ENCODE peak calls at places on chromosomes 12 and 14, in eight cellular contexts. One of them, this sample, is unnamed.

GRCh38 chr12:27622436-27623185 is 73.6 kb upstream of the REP15 start:
- DNase-seq in mesothelial cell of epicardium: no peak
- DNase-seq in progenitor cell of endocrine pancreas: no peak
- DNase-seq in uterus: no peak
- DNase-seq in right atrium auricular region: no peak
- DNase-seq in psoas muscle: no peak
- DNase-seq in Peyer's patch: no peak
- DNase-seq in AG10803: no peak
- DNase-seq in this sample: no peak

GRCh38 chr12:14416658-14417057 is 51.2 kb downstream of the ATF7IP start:
- DNase-seq in Peyer's patch: no peak
- DNase-seq in progenitor cell of endocrine pancreas: no peak
- DNase-seq in psoas muscle: no peak
- DNase-seq in uterus: no peak
- DNase-seq in AG10803: peak
- DNase-seq in mesothelial cell of epicardium: no peak
- DNase-seq in right atrium auricular region: no peak
- DNase-seq in this sample: peak

GRCh38 chr14:70801836-70802235 is 7.5 kb downstream of the MAP3K9 start:
- DNase-seq in uterus: no peak
- DNase-seq in psoas muscle: no peak
- DNase-seq in AG10803: no peak
- DNase-seq in mesothelial cell of epicardium: no peak
- DNase-seq in Peyer's patch: no peak
- DNase-seq in progenitor cell of endocrine pancreas: no peak
- DNase-seq in right atrium auricular region: no peak
- DNase-seq in this sample: no peak

GRCh38 chr14:97196336-97196735 is 399.2 kb downstream of the VRK1 start:
- DNase-seq in AG10803: no peak
- DNase-seq in right atrium auricular region: no peak
- DNase-seq in psoas muscle: no peak
- DNase-seq in progenitor cell of endocrine pancreas: no peak
- DNase-seq in mesothelial cell of epicardium: no peak
- DNase-seq in uterus: no peak
- DNase-seq in Peyer's patch: no peak
- DNase-seq in this sample: no peak

GRCh38 chr14:68823434-68824206 is 30.8 kb upstream of the ZFP36L1 start:
- DNase-seq in progenitor cell of endocrine pancreas: no peak
- DNase-seq in right atrium auricular region: no peak
- DNase-seq in uterus: no peak
- DNase-seq in AG10803: no peak
- DNase-seq in psoas muscle: no peak
- DNase-seq in mesothelial cell of epicardium: no peak
- DNase-seq in Peyer's patch: peak
- DNase-seq in this sample: no peak

GRCh38 chr12:114913871-114914801 is 230.2 kb upstream of the TBX3 start:
- DNase-seq in right atrium auricular region: no peak
- DNase-seq in progenitor cell of endocrine pancreas: no peak
- DNase-seq in uterus: peak
- DNase-seq in AG10803: peak
- DNase-seq in mesothelial cell of epicardium: no peak
- DNase-seq in psoas muscle: no peak
- DNase-seq in Peyer's patch: peak
- DNase-seq in this sample: no peak

GRCh38 chr12:130338794-130339601 is 1.3 kb downstream of the PIWIL1 start:
- DNase-seq in Peyer's patch: no peak
- DNase-seq in uterus: no peak
- DNase-seq in mesothelial cell of epicardium: no peak
- DNase-seq in progenitor cell of endocrine pancreas: no peak
- DNase-seq in psoas muscle: no peak
- DNase-seq in AG10803: no peak
- DNase-seq in right atrium auricular region: no peak
- DNase-seq in this sample: no peak

GRCh38 chr14:89616425-89617141 is 199.6 kb upstream of the FOXN3 start:
- DNase-seq in uterus: no peak
- DNase-seq in progenitor cell of endocrine pancreas: no peak
- DNase-seq in right atrium auricular region: no peak
- DNase-seq in psoas muscle: no peak
- DNase-seq in Peyer's patch: no peak
- DNase-seq in mesothelial cell of epicardium: no peak
- DNase-seq in AG10803: peak
- DNase-seq in this sample: no peak

GRCh38 chr14:55832122-55832911 is 252.3 kb downstream of the KTN1 start:
- DNase-seq in progenitor cell of endocrine pancreas: no peak
- DNase-seq in Peyer's patch: peak
- DNase-seq in uterus: no peak
- DNase-seq in right atrium auricular region: no peak
- DNase-seq in AG10803: no peak
- DNase-seq in psoas muscle: no peak
- DNase-seq in mesothelial cell of epicardium: no peak
- DNase-seq in this sample: no peak

GRCh38 chr14:29749327-29749726 is 178.3 kb downstream of the PRKD1 start:
- DNase-seq in uterus: no peak
- DNase-seq in mesothelial cell of epicardium: no peak
- DNase-seq in right atrium auricular region: no peak
- DNase-seq in psoas muscle: no peak
- DNase-seq in progenitor cell of endocrine pancreas: no peak
- DNase-seq in Peyer's patch: no peak
- DNase-seq in AG10803: peak
- DNase-seq in this sample: no peak

GRCh38 chr12:32841061-32841460 is 55.5 kb downstream of the PKP2 start:
- DNase-seq in uterus: no peak
- DNase-seq in Peyer's patch: no peak
- DNase-seq in right atrium auricular region: no peak
- DNase-seq in progenitor cell of endocrine pancreas: no peak
- DNase-seq in mesothelial cell of epicardium: no peak
- DNase-seq in psoas muscle: no peak
- DNase-seq in AG10803: no peak
- DNase-seq in this sample: no peak

GRCh38 chr12:81417056-81417455 is 339.2 kb downstream of the ACSS3 start:
- DNase-seq in psoas muscle: no peak
- DNase-seq in uterus: no peak
- DNase-seq in progenitor cell of endocrine pancreas: no peak
- DNase-seq in right atrium auricular region: no peak
- DNase-seq in AG10803: no peak
- DNase-seq in Peyer's patch: no peak
- DNase-seq in mesothelial cell of epicardium: no peak
- DNase-seq in this sample: no peak

GRCh38 chr14:42057176-42057575 is 450.5 kb downstream of the LRFN5 start:
- DNase-seq in progenitor cell of endocrine pancreas: no peak
- DNase-seq in AG10803: no peak
- DNase-seq in uterus: no peak
- DNase-seq in right atrium auricular region: no peak
- DNase-seq in mesothelial cell of epicardium: no peak
- DNase-seq in psoas muscle: no peak
- DNase-seq in Peyer's patch: no peak
- DNase-seq in this sample: no peak

GRCh38 chr14:45904313-45904712 is 651.3 kb upstream of the MIS18BP1 start:
- DNase-seq in psoas muscle: no peak
- DNase-seq in uterus: no peak
- DNase-seq in Peyer's patch: no peak
- DNase-seq in progenitor cell of endocrine pancreas: no peak
- DNase-seq in mesothelial cell of epicardium: no peak
- DNase-seq in right atrium auricular region: no peak
- DNase-seq in AG10803: no peak
- DNase-seq in this sample: no peak

GRCh38 chr14:94686511-94687160 is 74.4 kb downstream of the SERPINA3 start:
- DNase-seq in progenitor cell of endocrine pancreas: no peak
- DNase-seq in Peyer's patch: no peak
- DNase-seq in mesothelial cell of epicardium: no peak
- DNase-seq in AG10803: no peak
- DNase-seq in psoas muscle: no peak
- DNase-seq in uterus: no peak
- DNase-seq in right atrium auricular region: no peak
- DNase-seq in this sample: no peak

GRCh38 chr14:73768107-73768506 is 53.9 kb upstream of the PNMA1 start:
- DNase-seq in mesothelial cell of epicardium: no peak
- DNase-seq in Peyer's patch: no peak
- DNase-seq in uterus: no peak
- DNase-seq in AG10803: no peak
- DNase-seq in psoas muscle: no peak
- DNase-seq in right atrium auricular region: no peak
- DNase-seq in progenitor cell of endocrine pancreas: no peak
- DNase-seq in this sample: no peak

GRCh38 chr12:52059582-52060497 is 8.6 kb downstream of the NR4A1 start:
- DNase-seq in mesothelial cell of epicardium: no peak
- DNase-seq in right atrium auricular region: peak
- DNase-seq in uterus: no peak
- DNase-seq in psoas muscle: no peak
- DNase-seq in progenitor cell of endocrine pancreas: no peak
- DNase-seq in Peyer's patch: no peak
- DNase-seq in AG10803: no peak
- DNase-seq in this sample: no peak

GRCh38 chr12:110694330-110694891 is 5.5 kb upstream of the HVCN1 start:
- DNase-seq in uterus: no peak
- DNase-seq in psoas muscle: peak
- DNase-seq in AG10803: no peak
- DNase-seq in mesothelial cell of epicardium: no peak
- DNase-seq in Peyer's patch: peak
- DNase-seq in progenitor cell of endocrine pancreas: no peak
- DNase-seq in right atrium auricular region: peak
- DNase-seq in this sample: no peak

GRCh38 chr12:100199023-100199346 is 1.6 kb upstream of the ACTR6 start:
- DNase-seq in right atrium auricular region: no peak
- DNase-seq in AG10803: no peak
- DNase-seq in mesothelial cell of epicardium: no peak
- DNase-seq in progenitor cell of endocrine pancreas: no peak
- DNase-seq in psoas muscle: no peak
- DNase-seq in Peyer's patch: no peak
- DNase-seq in uterus: no peak
- DNase-seq in this sample: no peak

GRCh38 chr12:88993655-88994054 is 358.6 kb downstream of the DUSP6 start:
- DNase-seq in right atrium auricular region: no peak
- DNase-seq in progenitor cell of endocrine pancreas: no peak
- DNase-seq in AG10803: peak
- DNase-seq in psoas muscle: no peak
- DNase-seq in mesothelial cell of epicardium: no peak
- DNase-seq in Peyer's patch: no peak
- DNase-seq in uterus: no peak
- DNase-seq in this sample: no peak

GRCh38 chr14:98182385-98183055 is 1089.5 kb downstream of the BCL11B start:
- DNase-seq in Peyer's patch: no peak
- DNase-seq in AG10803: no peak
- DNase-seq in mesothelial cell of epicardium: no peak
- DNase-seq in right atrium auricular region: no peak
- DNase-seq in progenitor cell of endocrine pancreas: no peak
- DNase-seq in uterus: no peak
- DNase-seq in psoas muscle: no peak
- DNase-seq in this sample: no peak

GRCh38 chr14:59354666-59355065 is 110.5 kb downstream of the GPR135 start:
- DNase-seq in AG10803: peak
- DNase-seq in uterus: no peak
- DNase-seq in Peyer's patch: no peak
- DNase-seq in right atrium auricular region: no peak
- DNase-seq in mesothelial cell of epicardium: no peak
- DNase-seq in psoas muscle: no peak
- DNase-seq in progenitor cell of endocrine pancreas: no peak
- DNase-seq in this sample: no peak

GRCh38 chr12:110743571-110744093 is 941 bp upstream of the PPP1CC start:
- DNase-seq in AG10803: no peak
- DNase-seq in mesothelial cell of epicardium: peak
- DNase-seq in psoas muscle: peak
- DNase-seq in progenitor cell of endocrine pancreas: peak
- DNase-seq in uterus: peak
- DNase-seq in Peyer's patch: peak
- DNase-seq in right atrium auricular region: peak
- DNase-seq in this sample: peak

GRCh38 chr12:94276725-94277124 is 128.3 kb downstream of the PLXNC1 start:
- DNase-seq in mesothelial cell of epicardium: no peak
- DNase-seq in AG10803: no peak
- DNase-seq in Peyer's patch: no peak
- DNase-seq in right atrium auricular region: no peak
- DNase-seq in uterus: no peak
- DNase-seq in psoas muscle: no peak
- DNase-seq in progenitor cell of endocrine pancreas: no peak
- DNase-seq in this sample: no peak

GRCh38 chr12:43805857-43806736 is at the start of gene TWF1:
- DNase-seq in AG10803: peak
- DNase-seq in progenitor cell of endocrine pancreas: peak
- DNase-seq in right atrium auricular region: peak
- DNase-seq in psoas muscle: peak
- DNase-seq in Peyer's patch: peak
- DNase-seq in uterus: peak
- DNase-seq in mesothelial cell of epicardium: peak
- DNase-seq in this sample: peak
- TF ChIP-seq CTCF in AG10803: peak
- TF ChIP-seq CTCF in progenitor cell of endocrine pancreas: peak
- TF ChIP-seq CTCF in right atrium auricular region: peak
- TF ChIP-seq CTCF in psoas muscle: no peak
- TF ChIP-seq CTCF in Peyer's patch: no peak
- TF ChIP-seq CTCF in uterus: peak
- TF ChIP-seq CTCF in mesothelial cell of epicardium: no peak
- TF ChIP-seq CTCF in this sample: peak

DNA sequence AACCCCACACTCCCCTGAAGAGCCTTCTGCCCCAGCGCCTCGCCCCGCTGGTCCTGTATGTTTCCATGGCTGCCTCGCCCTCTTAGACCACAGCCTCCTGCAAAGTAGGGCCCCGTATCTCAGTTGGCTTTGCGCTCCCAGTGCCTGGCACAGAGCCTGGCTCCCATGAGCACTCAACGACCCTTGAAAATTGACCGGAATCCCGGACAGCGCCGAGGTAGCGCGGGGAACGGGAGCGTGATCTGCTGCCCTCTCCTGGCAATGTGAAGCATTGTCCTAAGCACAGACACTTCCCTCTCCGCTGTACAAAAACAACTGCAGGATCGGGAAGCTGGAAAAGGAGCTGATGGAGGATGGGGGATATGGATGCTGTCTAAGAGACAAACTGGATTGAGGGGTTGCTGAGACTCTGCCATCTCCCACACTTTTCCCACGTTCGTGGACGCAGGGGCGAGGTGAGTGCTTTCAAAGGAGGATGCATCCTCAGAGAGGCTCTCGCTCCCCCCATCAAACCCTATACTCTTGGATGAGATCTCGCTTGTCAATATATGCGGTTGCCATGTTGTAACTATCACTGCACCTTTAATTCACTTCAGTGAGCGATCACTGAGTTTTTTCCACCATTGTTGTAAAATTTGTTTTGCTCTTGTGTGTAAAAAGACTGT is 10.7 kb upstream of the FKBP4 start:
- DNase-seq in mesothelial cell of epicardium: peak
- DNase-seq in psoas muscle: peak
- DNase-seq in right atrium auricular region: no peak
- DNase-seq in AG10803: peak
- DNase-seq in Peyer's patch: peak
- DNase-seq in progenitor cell of endocrine pancreas: peak
- DNase-seq in uterus: peak
- DNase-seq in this sample: peak
- TF ChIP-seq CTCF in mesothelial cell of epicardium: peak
- TF ChIP-seq CTCF in psoas muscle: peak
- TF ChIP-seq CTCF in right atrium auricular region: peak
- TF ChIP-seq CTCF in AG10803: peak
- TF ChIP-seq CTCF in Peyer's patch: peak
- TF ChIP-seq CTCF in progenitor cell of endocrine pancreas: peak
- TF ChIP-seq CTCF in uterus: peak
- TF ChIP-seq CTCF in this sample: peak

GRCh38 chr14:22168092-22168955 is 420.7 kb downstream of the DAD1 start:
- DNase-seq in AG10803: no peak
- DNase-seq in Peyer's patch: no peak
- DNase-seq in psoas muscle: no peak
- DNase-seq in progenitor cell of endocrine pancreas: no peak
- DNase-seq in mesothelial cell of epicardium: no peak
- DNase-seq in uterus: no peak
- DNase-seq in right atrium auricular region: no peak
- DNase-seq in this sample: no peak
- TF ChIP-seq CTCF in AG10803: no peak
- TF ChIP-seq CTCF in Peyer's patch: no peak
- TF ChIP-seq CTCF in psoas muscle: no peak
- TF ChIP-seq CTCF in progenitor cell of endocrine pancreas: no peak
- TF ChIP-seq CTCF in mesothelial cell of epicardium: no peak
- TF ChIP-seq CTCF in uterus: no peak
- TF ChIP-seq CTCF in right atrium auricular region: no peak
- TF ChIP-seq CTCF in this sample: no peak

GRCh38 chr12:66035289-66035961 is 95.1 kb downstream of the LLPH start:
- DNase-seq in AG10803: peak
- DNase-seq in uterus: no peak
- DNase-seq in Peyer's patch: no peak
- DNase-seq in psoas muscle: no peak
- DNase-seq in right atrium auricular region: no peak
- DNase-seq in progenitor cell of endocrine pancreas: no peak
- DNase-seq in mesothelial cell of epicardium: no peak
- DNase-seq in this sample: peak
- TF ChIP-seq CTCF in AG10803: peak
- TF ChIP-seq CTCF in uterus: peak
- TF ChIP-seq CTCF in Peyer's patch: no peak
- TF ChIP-seq CTCF in psoas muscle: peak
- TF ChIP-seq CTCF in right atrium auricular region: peak
- TF ChIP-seq CTCF in progenitor cell of endocrine pancreas: peak
- TF ChIP-seq CTCF in mesothelial cell of epicardium: no peak
- TF ChIP-seq CTCF in this sample: peak

This sample was measured in neural crest cell.